ENCODE peak calls at places on chromosome 1, in ten cellular contexts. S, N, J, K, W, M, V, D, B and F are unnamed samples.

GRCh38 chr1:34547043-34547674 is 207.7 kb upstream of the GJB5 start:
- DNase-seq in S (no peak), N (no peak), J (no peak), K (no peak), W (no peak), M (no peak), V (peak), D (no peak), B (peak), F (no peak)

GRCh38 chr1:38371505-38371844 is 324.9 kb upstream of the POU3F1 start:
- DNase-seq in S (no peak), N (no peak), J (no peak), K (no peak), W (no peak), M (no peak), V (no peak), D (no peak), B (no peak), F (no peak)

GRCh38 chr1:85297855-85298629 is 21.6 kb upstream of the BCL10 start:
- DNase-seq in S (peak), N (peak), J (peak), K (no peak), W (peak), M (peak), V (peak), D (peak), B (peak), F (no peak)

GRCh38 chr1:167601442-167602380 is 28.3 kb upstream of the RCSD1 start:
- DNase-seq in S (no peak), N (peak), J (no peak), K (no peak), W (no peak), M (no peak), V (no peak), D (no peak), B (peak), F (no peak)

GRCh38 chr1:150869683-150870082 is 6.7 kb downstream of the ARNT start:
- DNase-seq in S (no peak), N (no peak), J (no peak), K (no peak), W (no peak), M (no peak), V (peak), D (no peak), B (no peak), F (no peak)

GRCh38 chr1:198156111-198156744 is 570 bp upstream of the NEK7 start:
- DNase-seq in S (no peak), N (peak), J (peak), K (peak), W (peak), M (peak), V (peak), D (no peak), B (peak), F (peak)

GRCh38 chr1:178282949-178283367 is 189.1 kb downstream of the RASAL2 start:
- DNase-seq in S (no peak), N (no peak), J (no peak), K (no peak), W (peak), M (no peak), V (no peak), D (peak), B (peak), F (peak)

GRCh38 chr1:165235777-165236285 is 120.7 kb downstream of the LMX1A start:
- DNase-seq in S (no peak), N (peak), J (no peak), K (peak), W (peak), M (no peak), V (no peak), D (no peak), B (no peak), F (peak)

GRCh38 chr1:66696771-66697170 is 55.5 kb upstream of the DYNLT5 start:
- DNase-seq in S (no peak), N (no peak), J (no peak), K (no peak), W (peak), M (no peak), V (no peak), D (no peak), B (peak), F (no peak)